ENCODE peak calls at places on chromosomes 5 and 9, in six cellular contexts. E is adrenal gland, H is transverse colon, Q is GM12878, P is dorsolateral prefrontal cortex, U is left ventricle myocardium inferior. N is an unnamed sample. For H3K27me3, the result is how much of the 10 kb centered on the place peaks cover.

GRCh38 chr5:96081276-96081858 is 119.7 kb upstream of the ELL2 start:
- DNase-seq in E (no peak), H (no peak), Q (no peak), P (no peak), U (no peak), N (no peak)

GRCh38 chr9:129601082-129601674 is 19.7 kb downstream of the C9orf50 start:
- DNase-seq in E (no peak), H (no peak), Q (no peak), P (no peak), U (no peak), N (no peak)

GRCh38 chr9:85522459-85523092 is 219.2 kb downstream of the AGTPBP1 start:
- DNase-seq in E (peak), H (peak), Q (no peak), P (no peak), U (peak), N (no peak)

GRCh38 chr5:27158775-27159174 is 120.4 kb upstream of the CDH9 start:
- DNase-seq in E (no peak), H (no peak), Q (no peak), P (no peak), U (no peak), N (no peak)

GRCh38 chr5:53616939-53617549 is 56.6 kb downstream of the NDUFS4 start:
- DNase-seq in E (no peak), H (no peak), Q (no peak), P (no peak), U (no peak), N (no peak)

GRCh38 chr5:123094919-123095693 is 6.1 kb downstream of the PRDM6 start:
- DNase-seq in E (no peak), H (no peak), Q (no peak), P (no peak), U (no peak), N (no peak)

GRCh38 chr5:93519737-93520136 is 61.3 kb downstream of the NR2F1-AS1 start:
- DNase-seq in E (no peak), H (no peak), Q (no peak), P (no peak), U (no peak), N (no peak)

GRCh38 chr9:4837126-4837767 is 44.5 kb downstream of the RCL1 start:
- DNase-seq in E (no peak), H (no peak), Q (no peak), P (no peak), U (no peak), N (no peak)

GRCh38 chr9:86865957-86866356 is 81.3 kb downstream of the GAS1 start:
- DNase-seq in E (no peak), H (no peak), Q (no peak), P (no peak), U (no peak), N (no peak)

GRCh38 chr9:7145361-7146069 is 387.7 kb downstream of the KDM4C start:
- DNase-seq in E (no peak), H (no peak), Q (no peak), P (no peak), U (no peak), N (no peak)
- H3K4me3 ChIP-seq in E (no peak), H (no peak), Q (no peak), P (no peak), U (no peak), N (no peak)

GRCh38 chr9:21970800-21971620 is 23.2 kb downstream of the CDKN2A start:
- DNase-seq in E (no peak), H (no peak), Q (no peak), P (no peak), U (no peak), N (no peak)
- H3K27me3 ChIP-seq in E (half or more), H (half or more), Q (under half), P (half or more), U (half or more), N (half or more)

GRCh38 chr9:110427497-110428104 is 89.9 kb upstream of the TXNDC8 start:
- DNase-seq in E (peak), H (peak), Q (no peak), P (peak), U (peak), N (no peak)
- TF ChIP-seq CTCF in E (peak), H (peak), Q (peak), P (peak), U (peak), N (peak)

GRCh38 chr9:100167912-100168775 is 69.1 kb downstream of the INVS start:
- DNase-seq in E (peak), H (no peak), Q (no peak), P (no peak), U (no peak), N (no peak)
- H3K4me3 ChIP-seq in E (no peak), H (no peak), Q (no peak), P (no peak), U (no peak), N (no peak)

GRCh38 chr5:139393497-139394122 is 1.3 kb downstream of the PROB1 start:
- DNase-seq in E (no peak), H (no peak), Q (no peak), P (no peak), U (no peak), N (no peak)
- H3K27me3 ChIP-seq in E (under half), H (under half), Q (under half), P (under half), U (under half), N (under half)